ENCODE peak calls at places on chromosomes 13 and 19, in four cellular contexts. I is Peyer's patch; H is naive thymus-derived CD4-positive, alpha-beta T cell; V is stimulated activated CD4-positive, alpha-beta T cell treated with anti-CD3 and anti-CD28 coated beads, Interleukin-15, amount 100 ng/mL, for 24 hours. Q is an unnamed sample.
A peak's percentile ranks its signal among the peaks of the same experiment; 100 is the strongest.

GRCh38 chr19:50003810-50004419 is 21.3 kb downstream of the VRK3 start:
- DNase-seq in I (no peak), H (no peak), V (peak; percentile 56), Q (peak; percentile 73)

GRCh38 chr13:68023838-68024581 is 793.9 kb upstream of the PCDH9 start:
- DNase-seq in I (no peak), H (no peak), V (no peak), Q (no peak)

GRCh38 chr19:46428278-46429141 is at the start of gene PNMA8C:
- DNase-seq in I (no peak), H (peak; percentile 18), V (peak; percentile 71), Q (peak; percentile 78)

GRCh38 chr19:55703790-55704215 is 28.8 kb downstream of the EPN1 start:
- DNase-seq in I (peak; percentile 76), H (peak; percentile 22), V (peak; percentile 69), Q (peak; percentile 61)

GRCh38 chr13:50228527-50228926 is 213.3 kb downstream of the KCNRG start:
- DNase-seq in I (no peak), H (no peak), V (no peak), Q (no peak)

GRCh38 chr13:28575200-28575599 is 80.3 kb upstream of the FLT1 start:
- DNase-seq in I (peak; percentile 69), H (no peak), V (no peak), Q (no peak)

GRCh38 chr19:14149509-14149994 is 13.2 kb upstream of the ASF1B start:
- DNase-seq in I (peak; percentile 65), H (peak; percentile 74), V (peak; percentile 48), Q (peak; percentile 61)

GRCh38 chr13:102555914-102556553 is 40.8 kb upstream of the TPP2 start:
- DNase-seq in I (no peak), H (peak; percentile 28), V (peak; percentile 5), Q (peak; percentile 4)

GRCh38 chr19:54279441-54279962 is 1.4 kb downstream of the LILRB2 start:
- DNase-seq in I (no peak), H (no peak), V (no peak), Q (no peak)

GRCh38 chr13:44051923-44052322 is 172.2 kb downstream of the LACC1 start:
- DNase-seq in I (no peak), H (no peak), V (no peak), Q (no peak)

GRCh38 chr13:106464076-106464475 is 71.4 kb downstream of the EFNB2 start:
- DNase-seq in I (no peak), H (no peak), V (no peak), Q (no peak)

GRCh38 chr19:17719730-17720486 is 628 bp downstream of the MAP1S start:
- DNase-seq in I (peak; percentile 69), H (no peak), V (peak; percentile 63), Q (peak; percentile 64)

GRCh38 chr13:30881191-30881651 is 24.9 kb upstream of the MEDAG start:
- DNase-seq in I (no peak), H (no peak), V (no peak), Q (no peak)

GRCh38 chr19:32828643-32829344 is 40.8 kb downstream of the SLC7A9 start:
- DNase-seq in I (no peak), H (no peak), V (no peak), Q (no peak)

GRCh38 chr19:51253088-51253806 is 2.4 kb downstream of the SIGLECL1 start:
- DNase-seq in I (no peak), H (no peak), V (no peak), Q (no peak)

GRCh38 chr13:102862624-102863210 is 16.9 kb downstream of the ERCC5 start:
- DNase-seq in I (no peak), H (no peak), V (no peak), Q (no peak)

GRCh38 chr19:15300533-15301194 is 31.7 kb downstream of the BRD4 start:
- DNase-seq in I (no peak), H (no peak), V (peak; percentile 23), Q (peak; percentile 59)

GRCh38 chr13:26310470-26310869 is 56.5 kb downstream of the CDK8 start:
- DNase-seq in I (no peak), H (no peak), V (no peak), Q (no peak)

GRCh38 chr13:37138169-37138568 is 32.7 kb upstream of the CSNK1A1L start:
- DNase-seq in I (no peak), H (no peak), V (no peak), Q (no peak)

GRCh38 chr19:40370997-40371801 is 18.8 kb downstream of the HIPK4 start:
- DNase-seq in I (no peak), H (no peak), V (no peak), Q (no peak)